ENCODE peak calls at places on chromosomes 2 and 18, in seven cellular contexts. F is NCI-H1092 treated with DMSO at 0.1 percent for 48 hours; X is AG10803; S is HL-60; L is stimulated activated CD4-positive, alpha-beta T cell treated with anti-CD3 and anti-CD28 coated beads, Interleukin-1b, Interleukin-23, amount 100 ng/mL, for 1 hour; O is omental fat pad; A is ecto neural progenitor cell. Y is an unnamed sample.

GRCh38 chr2:6747433-6747832 is 118.3 kb downstream of the CMPK2 start:
- DNase-seq in F (no peak), X (no peak), S (no peak), L (no peak), O (no peak), A (no peak), Y (no peak)

GRCh38 chr2:66170681-66171234 is 264.2 kb upstream of the MEIS1 start:
- DNase-seq in F (no peak), X (no peak), S (no peak), L (no peak), O (no peak), A (no peak), Y (no peak)

GRCh38 chr2:200092235-200092634 is 136.9 kb downstream of the MAIP1 start:
- DNase-seq in F (no peak), X (no peak), S (no peak), L (no peak), O (no peak), A (no peak), Y (no peak)

GRCh38 chr18:47755102-47755456 is 175.4 kb downstream of the SMAD2 start:
- DNase-seq in F (no peak), X (no peak), S (no peak), L (no peak), O (no peak), A (no peak), Y (no peak)

GRCh38 chr2:131402320-131403049 is 38.5 kb upstream of the RAB6D start:
- DNase-seq in F (no peak), X (no peak), S (no peak), L (no peak), O (no peak), A (no peak), Y (no peak)

GRCh38 chr2:217166241-217166640 is 306.4 kb upstream of the TNP1 start:
- DNase-seq in F (peak), X (peak), S (no peak), L (no peak), O (no peak), A (no peak), Y (no peak)

GRCh38 chr2:127609031-127609751 is 36.8 kb upstream of the GPR17 start:
- DNase-seq in F (no peak), X (no peak), S (no peak), L (no peak), O (no peak), A (peak), Y (peak)

GRCh38 chr2:127535422-127535901 is at the start of gene MYO7B:
- DNase-seq in F (peak), X (no peak), S (no peak), L (no peak), O (no peak), A (no peak), Y (peak)

GRCh38 chr2:172398444-172398843 is 28.9 kb upstream of the ITGA6 start:
- DNase-seq in F (no peak), X (no peak), S (no peak), L (no peak), O (no peak), A (no peak), Y (no peak)

GRCh38 chr2:10007921-10008808 is 35.2 kb upstream of the KLF11 start:
- DNase-seq in F (no peak), X (peak), S (no peak), L (no peak), O (no peak), A (no peak), Y (peak)

GRCh38 chr2:60745330-60745729 is 10.7 kb upstream of the PAPOLG start:
- DNase-seq in F (no peak), X (no peak), S (no peak), L (no peak), O (no peak), A (no peak), Y (no peak)

GRCh38 chr18:67864677-67865340 is 348.3 kb upstream of the DSEL start:
- DNase-seq in F (no peak), X (peak), S (no peak), L (no peak), O (no peak), A (no peak), Y (no peak)

GRCh38 chr2:109290887-109291675 is 162.1 kb downstream of the SH3RF3 start:
- DNase-seq in F (peak), X (no peak), S (no peak), L (no peak), O (no peak), A (no peak), Y (no peak)

GRCh38 chr18:40019797-40020392 is 1935.1 kb upstream of the PIK3C3 start:
- DNase-seq in F (no peak), X (no peak), S (no peak), L (no peak), O (no peak), A (no peak), Y (no peak)

GRCh38 chr2:238141541-238142318 is 3.3 kb downstream of the KLHL30 start:
- DNase-seq in F (peak), X (peak), S (peak), L (no peak), O (no peak), A (no peak), Y (peak)

GRCh38 chr2:172964511-172964910 is 111.1 kb upstream of the MAP3K20 start:
- DNase-seq in F (no peak), X (no peak), S (no peak), L (no peak), O (no peak), A (no peak), Y (no peak)

GRCh38 chr18:75977069-75977468 is 518.0 kb downstream of the ZNF516 start:
- DNase-seq in F (no peak), X (peak), S (no peak), L (no peak), O (no peak), A (no peak), Y (no peak)

GRCh38 chr18:62777814-62778213 is 62.5 kb downstream of the PHLPP1 start:
- DNase-seq in F (no peak), X (no peak), S (no peak), L (no peak), O (no peak), A (no peak), Y (no peak)

GRCh38 chr2:67997528-67998267 is 65.1 kb downstream of the C1D start:
- DNase-seq in F (no peak), X (peak), S (no peak), L (no peak), O (no peak), A (no peak), Y (no peak)

GRCh38 chr18:52903858-52904257 is 563.9 kb downstream of the DCC start:
- DNase-seq in F (peak), X (peak), S (peak), L (no peak), O (no peak), A (peak), Y (no peak)

GRCh38 chr2:16031848-16032159 is 91.5 kb downstream of the MYCN start:
- DNase-seq in F (peak), X (no peak), S (no peak), L (no peak), O (no peak), A (no peak), Y (peak)

GRCh38 chr18:70464343-70465114 is 175.7 kb downstream of the SOCS6 start:
- DNase-seq in F (peak), X (peak), S (peak), L (no peak), O (peak), A (peak), Y (peak)

GRCh38 chr18:52288403-52289004 is 51.5 kb upstream of the DCC start:
- DNase-seq in F (peak), X (peak), S (peak), L (no peak), O (no peak), A (peak), Y (peak)

GRCh38 chr2:747774-748351 is 70.7 kb upstream of the TMEM18 start:
- DNase-seq in F (no peak), X (no peak), S (no peak), L (no peak), O (no peak), A (no peak), Y (no peak)

GRCh38 chr2:26429779-26430654 is 28.3 kb downstream of the DRC1 start:
- DNase-seq in F (peak), X (peak), S (no peak), L (no peak), O (no peak), A (no peak), Y (no peak)

GRCh38 chr18:63924551-63924950 is 16.8 kb downstream of the SERPINB10 start:
- DNase-seq in F (no peak), X (peak), S (no peak), L (no peak), O (no peak), A (no peak), Y (no peak)

GRCh38 chr2:151071382-151071781 is 190.3 kb downstream of the RBM43 start:
- DNase-seq in F (no peak), X (peak), S (no peak), L (no peak), O (no peak), A (peak), Y (no peak)

GRCh38 chr2:163187995-163188655 is 349.6 kb upstream of the KCNH7 start:
- DNase-seq in F (no peak), X (no peak), S (no peak), L (no peak), O (no peak), A (no peak), Y (no peak)

GRCh38 chr2:123597995-123598394 is 427.1 kb upstream of the CNTNAP5 start:
- DNase-seq in F (no peak), X (no peak), S (no peak), L (no peak), O (no peak), A (no peak), Y (no peak)

GRCh38 chr18:25275414-25276001 is 76.5 kb downstream of the ZNF521 start:
- DNase-seq in F (no peak), X (no peak), S (no peak), L (no peak), O (no peak), A (no peak), Y (no peak)

GRCh38 chr2:101846973-101847372 is 144.8 kb upstream of the IL1R2 start:
- DNase-seq in F (no peak), X (no peak), S (no peak), L (no peak), O (no peak), A (no peak), Y (no peak)

GRCh38 chr2:202249521-202249850 is 11.1 kb upstream of the SUMO1 start:
- DNase-seq in F (no peak), X (no peak), S (no peak), L (no peak), O (no peak), A (no peak), Y (no peak)

GRCh38 chr2:191866675-191867506 is 20.0 kb upstream of the CAVIN2 start:
- DNase-seq in F (no peak), X (peak), S (no peak), L (no peak), O (no peak), A (no peak), Y (no peak)

GRCh38 chr18:62982600-62983251 is 267.4 kb downstream of the PHLPP1 start:
- DNase-seq in F (peak), X (peak), S (peak), L (peak), O (no peak), A (peak), Y (no peak)

GRCh38 chr2:234047361-234047760 is 3.1 kb upstream of the SPP2 start:
- DNase-seq in F (no peak), X (no peak), S (no peak), L (no peak), O (no peak), A (no peak), Y (no peak)

Y was measured in Peyer's patch.